ENCODE peak calls at places on chromosomes 11 and 22, in six cellular contexts. One of them, this sample, is unnamed.

GRCh38 chr11:46868912-46869311 is 22.8 kb upstream of the CKAP5 start:
- DNase-seq in astrocyte: no peak
- DNase-seq in tibial nerve: no peak
- DNase-seq in heart right ventricle: no peak
- DNase-seq in CD4-positive, alpha-beta memory T cell: no peak
- DNase-seq in cardiac fibroblast: no peak
- DNase-seq in this sample: no peak

GRCh38 chr22:23781533-23781932 is 5.2 kb upstream of the SMARCB1 start:
- DNase-seq in CD4-positive, alpha-beta memory T cell: no peak
- DNase-seq in heart right ventricle: no peak
- DNase-seq in tibial nerve: no peak
- DNase-seq in cardiac fibroblast: peak; percentile 49
- DNase-seq in astrocyte: peak; percentile 33
- DNase-seq in this sample: no peak

GRCh38 chr22:18000441-18001039 is 23.8 kb downstream of the MICAL3 start:
- DNase-seq in heart right ventricle: no peak
- DNase-seq in tibial nerve: no peak
- DNase-seq in astrocyte: no peak
- DNase-seq in CD4-positive, alpha-beta memory T cell: peak; percentile 27
- DNase-seq in cardiac fibroblast: peak; percentile 22
- DNase-seq in this sample: peak; percentile 43

GRCh38 chr11:64102005-64102738 is 63.7 kb downstream of the MACROD1 start:
- DNase-seq in cardiac fibroblast: no peak
- DNase-seq in tibial nerve: no peak
- DNase-seq in astrocyte: no peak
- DNase-seq in heart right ventricle: no peak
- DNase-seq in CD4-positive, alpha-beta memory T cell: no peak
- DNase-seq in this sample: no peak

GRCh38 chr11:69797156-69797555 is 22.0 kb upstream of the FGF4 start:
- DNase-seq in tibial nerve: no peak
- DNase-seq in cardiac fibroblast: no peak
- DNase-seq in heart right ventricle: no peak
- DNase-seq in CD4-positive, alpha-beta memory T cell: no peak
- DNase-seq in astrocyte: no peak
- DNase-seq in this sample: no peak

GRCh38 chr11:110479445-110480101 is 49.8 kb downstream of the FDX1 start:
- DNase-seq in tibial nerve: no peak
- DNase-seq in CD4-positive, alpha-beta memory T cell: no peak
- DNase-seq in astrocyte: peak; percentile 81
- DNase-seq in cardiac fibroblast: peak; percentile 56
- DNase-seq in heart right ventricle: no peak
- DNase-seq in this sample: no peak

GRCh38 chr11:122177238-122177637 is 61.2 kb upstream of the BLID start:
- DNase-seq in heart right ventricle: no peak
- DNase-seq in astrocyte: no peak
- DNase-seq in CD4-positive, alpha-beta memory T cell: no peak
- DNase-seq in tibial nerve: no peak
- DNase-seq in cardiac fibroblast: no peak
- DNase-seq in this sample: no peak

GRCh38 chr11:107999759-108000455 is 8.8 kb upstream of the CUL5 start:
- DNase-seq in cardiac fibroblast: peak; percentile 57
- DNase-seq in tibial nerve: no peak
- DNase-seq in heart right ventricle: no peak
- DNase-seq in CD4-positive, alpha-beta memory T cell: peak; percentile 21
- DNase-seq in astrocyte: peak; percentile 38
- DNase-seq in this sample: peak; percentile 38

GRCh38 chr22:27349456-27349855 is 452.1 kb downstream of the MN1 start:
- DNase-seq in tibial nerve: no peak
- DNase-seq in cardiac fibroblast: peak; percentile 41
- DNase-seq in CD4-positive, alpha-beta memory T cell: no peak
- DNase-seq in astrocyte: peak; percentile 83
- DNase-seq in heart right ventricle: no peak
- DNase-seq in this sample: no peak

GRCh38 chr22:27462190-27462589 is 339.4 kb downstream of the MN1 start:
- DNase-seq in tibial nerve: no peak
- DNase-seq in cardiac fibroblast: no peak
- DNase-seq in CD4-positive, alpha-beta memory T cell: no peak
- DNase-seq in astrocyte: no peak
- DNase-seq in heart right ventricle: no peak
- DNase-seq in this sample: peak; percentile 70

GRCh38 chr11:65791719-65792213 is 4.9 kb downstream of the OVOL1 start:
- DNase-seq in CD4-positive, alpha-beta memory T cell: no peak
- DNase-seq in tibial nerve: no peak
- DNase-seq in astrocyte: peak; percentile 11
- DNase-seq in cardiac fibroblast: no peak
- DNase-seq in heart right ventricle: no peak
- DNase-seq in this sample: no peak

GRCh38 chr22:30015846-30016245 is 64.4 kb upstream of the HORMAD2 start:
- DNase-seq in CD4-positive, alpha-beta memory T cell: no peak
- DNase-seq in astrocyte: peak; percentile 87
- DNase-seq in tibial nerve: no peak
- DNase-seq in cardiac fibroblast: no peak
- DNase-seq in heart right ventricle: no peak
- DNase-seq in this sample: no peak

GRCh38 chr11:12496181-12497025 is 119.0 kb downstream of the PARVA start:
- DNase-seq in CD4-positive, alpha-beta memory T cell: no peak
- DNase-seq in heart right ventricle: no peak
- DNase-seq in cardiac fibroblast: no peak
- DNase-seq in tibial nerve: no peak
- DNase-seq in astrocyte: no peak
- DNase-seq in this sample: no peak

GRCh38 chr11:16806791-16807190 is 68.3 kb downstream of the C11orf58 start:
- DNase-seq in astrocyte: peak; percentile 47
- DNase-seq in tibial nerve: no peak
- DNase-seq in CD4-positive, alpha-beta memory T cell: no peak
- DNase-seq in heart right ventricle: peak; percentile 47
- DNase-seq in cardiac fibroblast: peak; percentile 59
- DNase-seq in this sample: no peak

GRCh38 chr11:6855971-6856542 is 6.8 kb upstream of the OR10A2 start:
- DNase-seq in astrocyte: peak; percentile 20
- DNase-seq in CD4-positive, alpha-beta memory T cell: no peak
- DNase-seq in heart right ventricle: no peak
- DNase-seq in cardiac fibroblast: peak; percentile 31
- DNase-seq in tibial nerve: no peak
- DNase-seq in this sample: peak; percentile 59

GRCh38 chr11:64694821-64695365 is 28.1 kb downstream of the NRXN2 start:
- DNase-seq in astrocyte: no peak
- DNase-seq in cardiac fibroblast: no peak
- DNase-seq in CD4-positive, alpha-beta memory T cell: no peak
- DNase-seq in tibial nerve: no peak
- DNase-seq in heart right ventricle: no peak
- DNase-seq in this sample: no peak

GRCh38 chr22:42725606-42726355 is 5.1 kb upstream of the A4GALT start:
- DNase-seq in cardiac fibroblast: peak; percentile 40
- DNase-seq in astrocyte: peak; percentile 16
- DNase-seq in CD4-positive, alpha-beta memory T cell: no peak
- DNase-seq in tibial nerve: no peak
- DNase-seq in heart right ventricle: no peak
- DNase-seq in this sample: no peak

GRCh38 chr11:119460582-119460981 is 37.6 kb upstream of the THY1 start:
- DNase-seq in cardiac fibroblast: peak; percentile 89
- DNase-seq in CD4-positive, alpha-beta memory T cell: no peak
- DNase-seq in heart right ventricle: no peak
- DNase-seq in tibial nerve: no peak
- DNase-seq in astrocyte: peak; percentile 61
- DNase-seq in this sample: no peak

GRCh38 chr22:31952094-31952401 is 7.7 kb downstream of the YWHAH start:
- DNase-seq in cardiac fibroblast: no peak
- DNase-seq in tibial nerve: no peak
- DNase-seq in astrocyte: no peak
- DNase-seq in heart right ventricle: no peak
- DNase-seq in CD4-positive, alpha-beta memory T cell: no peak
- DNase-seq in this sample: no peak

GRCh38 chr11:129705341-129705740 is 110.3 kb upstream of the TMEM45B start:
- DNase-seq in tibial nerve: no peak
- DNase-seq in astrocyte: no peak
- DNase-seq in cardiac fibroblast: no peak
- DNase-seq in CD4-positive, alpha-beta memory T cell: no peak
- DNase-seq in heart right ventricle: no peak
- DNase-seq in this sample: no peak

GRCh38 chr11:105611837-105612480 is 2.1 kb downstream of the GRIA4 start:
- DNase-seq in cardiac fibroblast: no peak
- DNase-seq in tibial nerve: no peak
- DNase-seq in heart right ventricle: no peak
- DNase-seq in CD4-positive, alpha-beta memory T cell: no peak
- DNase-seq in astrocyte: no peak
- DNase-seq in this sample: no peak

GRCh38 chr22:29377979-29378378 is 10.4 kb downstream of the AP1B1 start:
- DNase-seq in cardiac fibroblast: no peak
- DNase-seq in CD4-positive, alpha-beta memory T cell: no peak
- DNase-seq in heart right ventricle: no peak
- DNase-seq in tibial nerve: no peak
- DNase-seq in astrocyte: no peak
- DNase-seq in this sample: no peak

GRCh38 chr11:72588656-72589410 is 85.4 kb downstream of the PDE2A start:
- DNase-seq in cardiac fibroblast: no peak
- DNase-seq in heart right ventricle: no peak
- DNase-seq in tibial nerve: no peak
- DNase-seq in CD4-positive, alpha-beta memory T cell: no peak
- DNase-seq in astrocyte: no peak
- DNase-seq in this sample: no peak

DNA sequence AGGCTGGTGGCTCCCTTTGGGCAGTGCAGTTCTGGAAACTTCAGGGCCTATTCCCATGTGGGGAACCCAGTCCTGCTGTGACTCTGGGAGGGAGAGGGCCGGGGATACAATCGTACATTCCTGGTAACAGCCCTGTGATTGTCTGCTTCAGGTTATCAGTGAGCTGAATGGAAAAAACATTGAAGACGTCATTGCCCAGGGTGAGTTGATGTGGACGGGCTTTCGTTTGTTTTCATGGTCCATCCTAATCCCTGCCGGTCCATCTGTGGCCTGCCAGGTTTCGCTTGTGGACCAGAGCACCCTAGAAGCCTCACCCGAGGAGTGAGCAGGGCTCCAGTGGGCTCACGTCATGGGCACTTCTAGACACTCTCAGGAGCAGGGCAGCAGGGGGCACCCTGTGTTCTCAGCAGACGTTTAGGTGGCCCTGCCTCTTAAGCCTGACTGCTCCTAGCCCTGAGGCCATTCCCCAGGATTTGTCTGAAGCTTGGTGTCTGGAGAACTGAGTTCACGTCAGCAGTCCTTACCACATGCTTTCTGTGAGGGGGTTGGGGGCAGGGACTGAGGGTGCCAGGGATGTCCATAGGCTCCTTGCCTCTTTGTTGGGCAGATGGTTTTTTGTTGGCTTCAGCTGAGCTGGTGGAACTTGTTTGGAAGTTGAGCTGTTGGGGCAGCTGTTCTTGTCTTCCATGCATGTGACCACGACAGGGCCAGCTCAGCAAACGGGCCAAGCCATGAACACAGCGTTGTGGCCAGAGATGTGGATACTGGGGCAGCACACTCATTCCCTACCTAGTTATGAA is 1.9 kb downstream of the RPLP2 start:
- DNase-seq in tibial nerve: no peak
- DNase-seq in cardiac fibroblast: peak; percentile 46
- DNase-seq in astrocyte: no peak
- DNase-seq in heart right ventricle: no peak
- DNase-seq in CD4-positive, alpha-beta memory T cell: no peak
- DNase-seq in this sample: no peak
- H3K4me3 ChIP-seq in tibial nerve: no peak overlapping the region
- H3K4me3 ChIP-seq in cardiac fibroblast: no peak overlapping the region
- H3K4me3 ChIP-seq in astrocyte: peak overlapping the region; percentile 87
- H3K4me3 ChIP-seq in heart right ventricle: peak overlapping the region; percentile 96
- H3K4me3 ChIP-seq in CD4-positive, alpha-beta memory T cell: no peak overlapping the region
- H3K4me3 ChIP-seq in this sample: no peak overlapping the region

GRCh38 chr11:45347343-45347742 is 61.2 kb upstream of the SYT13 start:
- DNase-seq in heart right ventricle: no peak
- DNase-seq in CD4-positive, alpha-beta memory T cell: no peak
- DNase-seq in astrocyte: no peak
- DNase-seq in tibial nerve: no peak
- DNase-seq in cardiac fibroblast: no peak
- DNase-seq in this sample: no peak
- H3K4me3 ChIP-seq in heart right ventricle: no peak overlapping the region
- H3K4me3 ChIP-seq in CD4-positive, alpha-beta memory T cell: no peak overlapping the region
- H3K4me3 ChIP-seq in astrocyte: no peak overlapping the region
- H3K4me3 ChIP-seq in tibial nerve: no peak overlapping the region
- H3K4me3 ChIP-seq in cardiac fibroblast: no peak overlapping the region
- H3K4me3 ChIP-seq in this sample: no peak overlapping the region

GRCh38 chr11:80586464-80586863 is 1145.6 kb upstream of the TENM4 start:
- DNase-seq in heart right ventricle: no peak
- DNase-seq in cardiac fibroblast: no peak
- DNase-seq in astrocyte: peak; percentile 52
- DNase-seq in tibial nerve: no peak
- DNase-seq in CD4-positive, alpha-beta memory T cell: no peak
- DNase-seq in this sample: no peak

GRCh38 chr11:80587906-80588305 is 1147.1 kb upstream of the TENM4 start:
- DNase-seq in cardiac fibroblast: no peak
- DNase-seq in astrocyte: no peak
- DNase-seq in CD4-positive, alpha-beta memory T cell: no peak
- DNase-seq in heart right ventricle: no peak
- DNase-seq in tibial nerve: no peak
- DNase-seq in this sample: no peak

DNA sequence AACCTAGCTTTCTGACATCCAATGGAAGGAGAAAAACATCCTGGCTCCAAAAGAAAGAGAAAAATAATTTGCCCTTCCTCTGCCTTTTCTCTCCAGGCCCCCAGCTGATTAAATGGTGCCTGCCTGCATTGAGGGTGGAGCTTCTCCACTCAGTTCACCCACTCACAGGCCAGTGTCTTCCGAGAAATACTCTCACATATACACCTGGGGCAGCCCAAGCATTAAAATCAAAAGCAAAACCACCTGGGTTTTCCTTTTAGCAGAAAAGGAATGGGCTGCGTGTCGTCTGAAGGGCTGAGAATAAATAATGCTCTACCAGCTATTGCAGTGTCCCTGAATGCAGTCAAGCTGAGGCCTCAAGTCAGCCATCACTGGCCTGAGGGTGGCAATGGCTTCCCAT is 1143.8 kb upstream of the TENM4 start:
- DNase-seq in tibial nerve: no peak
- DNase-seq in heart right ventricle: no peak
- DNase-seq in cardiac fibroblast: no peak
- DNase-seq in CD4-positive, alpha-beta memory T cell: no peak
- DNase-seq in astrocyte: no peak
- DNase-seq in this sample: no peak
- H3K4me3 ChIP-seq in tibial nerve: no peak overlapping the region
- H3K4me3 ChIP-seq in heart right ventricle: no peak overlapping the region
- H3K4me3 ChIP-seq in cardiac fibroblast: no peak overlapping the region
- H3K4me3 ChIP-seq in CD4-positive, alpha-beta memory T cell: no peak overlapping the region
- H3K4me3 ChIP-seq in astrocyte: no peak overlapping the region
- H3K4me3 ChIP-seq in this sample: no peak overlapping the region

GRCh38 chr11:35799655-35800054 is 137.1 kb downstream of the TRIM44 start:
- DNase-seq in CD4-positive, alpha-beta memory T cell: no peak
- DNase-seq in tibial nerve: no peak
- DNase-seq in heart right ventricle: no peak
- DNase-seq in cardiac fibroblast: no peak
- DNase-seq in astrocyte: no peak
- DNase-seq in this sample: no peak

GRCh38 chr11:35802672-35803071 is 140.1 kb downstream of the TRIM44 start:
- DNase-seq in cardiac fibroblast: no peak
- DNase-seq in heart right ventricle: no peak
- DNase-seq in tibial nerve: no peak
- DNase-seq in CD4-positive, alpha-beta memory T cell: no peak
- DNase-seq in astrocyte: no peak
- DNase-seq in this sample: no peak

GRCh38 chr11:35803115-35803514 is 140.5 kb downstream of the TRIM44 start:
- DNase-seq in cardiac fibroblast: no peak
- DNase-seq in astrocyte: no peak
- DNase-seq in CD4-positive, alpha-beta memory T cell: no peak
- DNase-seq in tibial nerve: no peak
- DNase-seq in heart right ventricle: no peak
- DNase-seq in this sample: no peak

GRCh38 chr11:35802221-35802620 is 139.6 kb downstream of the TRIM44 start:
- DNase-seq in tibial nerve: no peak
- DNase-seq in heart right ventricle: no peak
- DNase-seq in astrocyte: no peak
- DNase-seq in CD4-positive, alpha-beta memory T cell: no peak
- DNase-seq in cardiac fibroblast: no peak
- DNase-seq in this sample: no peak

GRCh38 chr11:35800970-35801953 is 138.7 kb downstream of the TRIM44 start:
- DNase-seq in cardiac fibroblast: peak; percentile 30
- DNase-seq in astrocyte: no peak
- DNase-seq in tibial nerve: no peak
- DNase-seq in heart right ventricle: peak; percentile 23
- DNase-seq in CD4-positive, alpha-beta memory T cell: no peak
- DNase-seq in this sample: no peak
- H3K4me3 ChIP-seq in cardiac fibroblast: no peak overlapping the region
- H3K4me3 ChIP-seq in astrocyte: no peak overlapping the region
- H3K4me3 ChIP-seq in tibial nerve: no peak overlapping the region
- H3K4me3 ChIP-seq in heart right ventricle: no peak overlapping the region
- H3K4me3 ChIP-seq in CD4-positive, alpha-beta memory T cell: no peak overlapping the region
- H3K4me3 ChIP-seq in this sample: no peak overlapping the region